ENCODE peak calls at places on chromosomes 11 and 22, in eight cellular contexts. Q is iris pigment epithelial cell, J is NCI-H1417, X is KBM-7, A is NCI-H460, W is NCI-H2107, K is RCC 7860, N is HCT116. H is an unnamed sample.

GRCh38 chr11:5992604-5993251 is 5.9 kb upstream of the OR52L1 start:
- DNase-seq in W (no peak), Q (peak), K (no peak), X (peak), A (peak), J (peak), N (peak), H (no peak)

GRCh38 chr22:45972868-45973212 is 4.1 kb downstream of the WNT7B start:
- DNase-seq in N (no peak), Q (no peak), X (no peak), W (no peak), A (no peak), K (no peak), J (peak), H (no peak)

GRCh38 chr11:10823152-10823579 is 14.4 kb upstream of the EIF4G2 start:
- DNase-seq in K (no peak), W (no peak), Q (no peak), J (no peak), A (no peak), N (no peak), X (no peak), H (no peak)

GRCh38 chr11:123122341-123122740 is 60.4 kb upstream of the HSPA8 start:
- DNase-seq in Q (peak), A (peak), N (no peak), K (no peak), J (no peak), W (no peak), X (no peak), H (no peak)

GRCh38 chr11:44258190-44258489 is 51.8 kb downstream of the ALX4 start:
- DNase-seq in W (no peak), J (no peak), A (no peak), N (no peak), K (no peak), Q (peak), X (no peak), H (no peak)

GRCh38 chr11:78806214-78807004 is 231.7 kb upstream of the NARS2 start:
- DNase-seq in X (no peak), Q (no peak), W (no peak), J (no peak), N (no peak), A (no peak), K (peak), H (no peak)

GRCh38 chr22:44523981-44524759 is 26.1 kb upstream of the RTL6 start:
- DNase-seq in X (no peak), W (no peak), K (peak), N (no peak), Q (peak), J (no peak), A (no peak), H (no peak)

GRCh38 chr22:35347462-35347861 is 33.4 kb upstream of the HMOX1 start:
- DNase-seq in N (no peak), X (no peak), A (no peak), J (no peak), K (no peak), Q (no peak), W (no peak), H (no peak)

GRCh38 chr11:123469089-123469488 is 39.0 kb downstream of the GRAMD1B start:
- DNase-seq in W (no peak), K (no peak), X (no peak), N (no peak), Q (no peak), A (no peak), J (peak), H (no peak)

GRCh38 chr11:62108017-62108750 is 15.6 kb upstream of the INCENP start:
- DNase-seq in K (peak), Q (peak), W (no peak), N (peak), J (peak), X (peak), A (peak), H (no peak)

GRCh38 chr11:106333678-106334077 is 256.2 kb downstream of the AASDHPPT start:
- DNase-seq in A (no peak), Q (no peak), K (no peak), J (no peak), W (no peak), N (no peak), X (no peak), H (no peak)

GRCh38 chr11:41457216-41458014 is 2.0 kb downstream of the LRRC4C start:
- DNase-seq in X (no peak), Q (no peak), A (no peak), K (no peak), W (no peak), J (no peak), N (no peak), H (no peak)

GRCh38 chr11:64882243-64882642 is 3.8 kb upstream of the EHD1 start:
- DNase-seq in N (no peak), W (no peak), X (no peak), Q (no peak), K (no peak), A (no peak), J (no peak), H (no peak)

GRCh38 chr11:130403967-130404366 is 24.4 kb downstream of the ADAMTS8 start:
- DNase-seq in J (no peak), Q (no peak), A (no peak), X (no peak), W (no peak), N (no peak), K (no peak), H (no peak)

GRCh38 chr22:48675828-48676145 is 1151.9 kb downstream of the BRD1 start:
- DNase-seq in J (no peak), N (no peak), K (no peak), A (no peak), X (no peak), W (no peak), Q (no peak), H (no peak)

GRCh38 chr11:48001438-48002021 is 21.2 kb downstream of the PTPRJ start:
- DNase-seq in X (no peak), W (no peak), K (peak), Q (peak), N (no peak), J (peak), A (no peak), H (no peak)

GRCh38 chr11:27619936-27620335 is 80.3 kb downstream of the BDNF start:
- DNase-seq in J (no peak), K (no peak), Q (no peak), W (no peak), N (no peak), A (no peak), X (no peak), H (no peak)

GRCh38 chr11:325796-326591 is 5.3 kb upstream of the IFITM3 start:
- DNase-seq in W (no peak), J (no peak), X (no peak), N (no peak), K (no peak), A (no peak), Q (no peak), H (no peak)

GRCh38 chr11:121670792-121671275 is 218.1 kb upstream of the SORL1-AS1 start:
- DNase-seq in J (no peak), A (no peak), Q (no peak), K (no peak), X (no peak), N (no peak), W (no peak), H (peak)

GRCh38 chr11:109668973-109669634 is 247.1 kb downstream of the C11orf87 start:
- DNase-seq in X (no peak), N (no peak), Q (peak), J (no peak), A (no peak), W (no peak), K (no peak), H (no peak)

GRCh38 chr11:123799438-123799837 is 6.7 kb downstream of the OR6M1 start:
- DNase-seq in W (no peak), A (no peak), J (no peak), N (no peak), K (no peak), Q (no peak), X (no peak), H (no peak)

GRCh38 chr22:38609371-38609770 is 39.4 kb upstream of the DMC1 start:
- DNase-seq in K (no peak), A (no peak), J (no peak), X (no peak), W (no peak), Q (no peak), N (no peak), H (no peak)

H was measured in NCI-H2081 treated with DMSO at 0.1 percent for 48 hours.